ENCODE peak calls at places on chromosomes 5 and 9, in five cellular contexts. K, E, M, W and U are unnamed samples.

GRCh38 chr5:2586016-2586715 is 165.3 kb downstream of the IRX2 start:
- DNase-seq in K (no peak), E (no peak), M (no peak), W (no peak), U (no peak)

GRCh38 chr9:76570820-76571219 is 111.8 kb downstream of the GCNT1 start:
- DNase-seq in K (no peak), E (no peak), M (no peak), W (no peak), U (no peak)

GRCh38 chr5:149024978-149025377 is 37.9 kb downstream of the SH3TC2 start:
- DNase-seq in K (no peak), E (no peak), M (peak), W (no peak), U (no peak)

GRCh38 chr9:134469041-134469875 is 143.0 kb downstream of the RXRA start:
- DNase-seq in K (no peak), E (no peak), M (no peak), W (no peak), U (no peak)

GRCh38 chr5:17440766-17441165 is 57.3 kb upstream of the TAF11L2 start:
- DNase-seq in K (no peak), E (no peak), M (no peak), W (no peak), U (no peak)

GRCh38 chr9:123484130-123484529 is 128.1 kb downstream of the CRB2 start:
- DNase-seq in K (no peak), E (no peak), M (no peak), W (no peak), U (peak)

GRCh38 chr5:160423025-160423554 is 1.4 kb downstream of the PTTG1 start:
- DNase-seq in K (no peak), E (peak), M (no peak), W (no peak), U (no peak)

GRCh38 chr5:1746371-1747078 is 53.1 kb downstream of the MRPL36 start:
- DNase-seq in K (no peak), E (no peak), M (no peak), W (no peak), U (peak)

GRCh38 chr5:155699385-155699784 is 627.6 kb upstream of the SGCD start:
- DNase-seq in K (no peak), E (no peak), M (no peak), W (no peak), U (no peak)

GRCh38 chr5:125012727-125013451 is 266.4 kb upstream of the ZNF608 start:
- DNase-seq in K (no peak), E (no peak), M (no peak), W (no peak), U (peak)

GRCh38 chr5:66666778-66667177 is 70.6 kb downstream of the MAST4 start:
- DNase-seq in K (no peak), E (peak), M (no peak), W (no peak), U (no peak)

GRCh38 chr5:110321117-110321516 is 405.4 kb downstream of the TMEM232 start:
- DNase-seq in K (no peak), E (peak), M (no peak), W (no peak), U (no peak)

GRCh38 chr9:90142580-90142979 is 500.0 kb downstream of the DIRAS2 start:
- DNase-seq in K (peak), E (peak), M (peak), W (no peak), U (peak)

GRCh38 chr9:31908158-31908890 is 476.1 kb upstream of the ACO1 start:
- DNase-seq in K (no peak), E (peak), M (no peak), W (no peak), U (no peak)

GRCh38 chr9:93673271-93673843 is 97.0 kb downstream of the PHF2 start:
- DNase-seq in K (no peak), E (no peak), M (no peak), W (no peak), U (peak)

GRCh38 chr9:121271368-121272351 is 3.7 kb downstream of the GSN start:
- DNase-seq in K (peak), E (no peak), M (peak), W (no peak), U (no peak)

GRCh38 chr5:160128632-160129031 is 9.4 kb upstream of the PWWP2A start:
- DNase-seq in K (no peak), E (no peak), M (no peak), W (no peak), U (no peak)

GRCh38 chr9:84703793-84704192 is 34.3 kb downstream of the NTRK2 start:
- DNase-seq in K (no peak), E (no peak), M (no peak), W (no peak), U (no peak)

GRCh38 chr5:10702040-10702629 is 58.9 kb downstream of the DAP start:
- DNase-seq in K (no peak), E (no peak), M (no peak), W (no peak), U (no peak)

GRCh38 chr5:93246093-93246855 is 334.7 kb downstream of the NR2F1-AS1 start:
- DNase-seq in K (peak), E (no peak), M (peak), W (no peak), U (no peak)

GRCh38 chr5:15105799-15106393 is 234.3 kb upstream of the ANKH start:
- DNase-seq in K (peak), E (peak), M (peak), W (peak), U (peak)

GRCh38 chr5:171615201-171616001 is 170.2 kb upstream of the SMIM23 start:
- DNase-seq in K (no peak), E (no peak), M (no peak), W (no peak), U (peak)

GRCh38 chr9:84438391-84438790 is 97.8 kb upstream of the SLC28A3 start:
- DNase-seq in K (no peak), E (no peak), M (no peak), W (no peak), U (no peak)

GRCh38 chr9:134981829-134982228 is 64.1 kb upstream of the FCN1 start:
- DNase-seq in K (no peak), E (no peak), M (no peak), W (no peak), U (no peak)

GRCh38 chr9:11366585-11367129 is 753.9 kb upstream of the PTPRD start:
- DNase-seq in K (no peak), E (no peak), M (no peak), W (no peak), U (no peak)

GRCh38 chr9:6889868-6890267 is 132.1 kb downstream of the KDM4C start:
- DNase-seq in K (no peak), E (no peak), M (no peak), W (no peak), U (no peak)

GRCh38 chr5:71899865-71900342 is 180.8 kb downstream of the CARTPT start:
- DNase-seq in K (no peak), E (no peak), M (no peak), W (no peak), U (no peak)

GRCh38 chr9:134942421-134943119 is 24.9 kb upstream of the FCN1 start:
- DNase-seq in K (no peak), E (no peak), M (no peak), W (no peak), U (no peak)

GRCh38 chr5:171630047-171630669 is 155.5 kb upstream of the SMIM23 start:
- DNase-seq in K (no peak), E (no peak), M (no peak), W (peak), U (peak)

GRCh38 chr9:101486693-101487442 is 46.8 kb upstream of the RNF20 start:
- DNase-seq in K (peak), E (no peak), M (peak), W (peak), U (peak)